ENCODE peak calls at places on chromosome 3, in seven cellular contexts. X is kidney glomerular epithelial cell; O is H9; E is ovary; C is right atrium auricular region; L is stimulated activated CD8-positive, alpha-beta memory T cell treated with anti-CD3 and anti-CD28 coated beads, Interleukin-7, amount 100 ng/mL, for 24 hours; W is nucleus accumbens. D is an unnamed sample.

GRCh38 chr3:38039899-38040261 is 872 bp downstream of the DLEC1 start:
- DNase-seq in O (peak), E (peak), L (no peak), C (peak), W (peak), X (no peak), D (no peak)

GRCh38 chr3:17964113-17964512 is 221.7 kb upstream of the TBC1D5 start:
- DNase-seq in X (no peak), O (no peak), E (no peak), C (no peak), W (no peak), L (no peak), D (no peak)

GRCh38 chr3:127264292-127264691 is 23.6 kb downstream of the PRR20G start:
- DNase-seq in L (no peak), C (peak), E (no peak), O (no peak), W (no peak), X (no peak), D (no peak)

GRCh38 chr3:147393261-147393964 is 12.9 kb downstream of the ZIC4 start:
- DNase-seq in X (no peak), O (peak), C (no peak), L (no peak), E (no peak), W (peak), D (peak)

GRCh38 chr3:159082514-159082913 is 280.7 kb downstream of the MFSD1 start:
- DNase-seq in O (no peak), L (no peak), C (no peak), X (no peak), W (no peak), E (no peak), D (no peak)

GRCh38 chr3:71482771-71483170 is 100.8 kb downstream of the FOXP1 start:
- DNase-seq in O (no peak), C (no peak), L (no peak), W (no peak), E (no peak), X (no peak), D (no peak)

GRCh38 chr3:52299815-52300611 is 12.4 kb downstream of the GLYCTK start:
- DNase-seq in E (peak), C (no peak), L (no peak), X (peak), W (no peak), O (peak), D (no peak)

GRCh38 chr3:38843898-38844297 is 27.9 kb upstream of the SCN10A start:
- DNase-seq in W (no peak), E (no peak), O (no peak), C (no peak), L (no peak), X (peak), D (no peak)

GRCh38 chr3:10933958-10934481 is 58.5 kb upstream of the SLC6A1 start:
- DNase-seq in O (peak), L (no peak), X (no peak), W (no peak), C (no peak), E (no peak), D (no peak)

GRCh38 chr3:9746330-9746729 is 3.4 kb upstream of the OGG1 start:
- DNase-seq in E (no peak), O (no peak), L (no peak), W (no peak), X (no peak), C (no peak), D (no peak)

GRCh38 chr3:41026394-41027177 is 172.7 kb upstream of the CTNNB1 start:
- DNase-seq in O (no peak), E (peak), X (peak), L (no peak), C (peak), W (peak), D (no peak)

GRCh38 chr3:181808053-181808452 is 96.3 kb downstream of the SOX2 start:
- DNase-seq in O (no peak), L (no peak), W (no peak), X (no peak), C (no peak), E (no peak), D (no peak)

GRCh38 chr3:120177907-120178306 is 83.7 kb upstream of the GSK3B start:
- DNase-seq in X (no peak), O (peak), W (no peak), E (no peak), C (no peak), L (no peak), D (no peak)

GRCh38 chr3:93855406-93855805 is 118.3 kb downstream of the PROS1 start:
- DNase-seq in X (no peak), O (no peak), E (no peak), C (no peak), W (no peak), L (no peak), D (no peak)

GRCh38 chr3:54949491-54950044 is 21.7 kb upstream of the LRTM1 start:
- DNase-seq in E (no peak), L (no peak), W (no peak), O (no peak), C (no peak), X (no peak), D (no peak)

GRCh38 chr3:154943981-154944380 is 136.1 kb upstream of the MME start:
- DNase-seq in W (no peak), X (no peak), O (no peak), L (no peak), C (no peak), E (no peak), D (no peak)

GRCh38 chr3:179446501-179446900 is 4.8 kb downstream of the GNB4 start:
- DNase-seq in O (no peak), W (no peak), C (no peak), X (no peak), E (no peak), L (no peak), D (no peak)

GRCh38 chr3:4848176-4848575 is 131.1 kb upstream of the BHLHE40 start:
- DNase-seq in C (no peak), O (no peak), L (no peak), W (no peak), X (no peak), E (no peak), D (no peak)